ENCODE peak calls at places on chromosomes 6 and 20, in eight cellular contexts. I, P, U, F, S, X, B and W are unnamed samples.

GRCh38 chr20:24535956-24536730 is 66.7 kb downstream of the SYNDIG1 start:
- DNase-seq in I (no peak), P (no peak), U (no peak), F (no peak), S (no peak), X (no peak), B (no peak), W (peak; percentile 17)

GRCh38 chr6:43593938-43594337 is 18.0 kb downstream of the POLH start:
- DNase-seq in I (no peak), P (no peak), U (no peak), F (no peak), S (peak; percentile 31), X (no peak), B (no peak), W (no peak)

GRCh38 chr20:48709744-48710143 is 118.1 kb downstream of the PREX1 start:
- DNase-seq in I (no peak), P (no peak), U (no peak), F (no peak), S (no peak), X (no peak), B (no peak), W (no peak)

GRCh38 chr6:67633058-67633457 is 1002.0 kb upstream of the ADGRB3 start:
- DNase-seq in I (no peak), P (no peak), U (no peak), F (no peak), S (no peak), X (no peak), B (no peak), W (no peak)

GRCh38 chr6:80143312-80143960 is 37.0 kb downstream of the BCKDHB start:
- DNase-seq in I (peak; percentile 81), P (peak; percentile 40), U (peak; percentile 84), F (peak; percentile 83), S (peak; percentile 96), X (no peak), B (peak; percentile 70), W (peak; percentile 83)

GRCh38 chr6:11434565-11435326 is 102.8 kb upstream of the TMEM170B start:
- DNase-seq in I (no peak), P (no peak), U (peak; percentile 74), F (peak; percentile 16), S (peak; percentile 93), X (no peak), B (no peak), W (peak; percentile 86)

GRCh38 chr6:2111162-2111677 is 134.2 kb downstream of the GMDS start:
- DNase-seq in I (no peak), P (no peak), U (no peak), F (no peak), S (peak; percentile 96), X (no peak), B (no peak), W (peak; percentile 72)

GRCh38 chr6:125906158-125906998 is 50.2 kb upstream of the HINT3 start:
- DNase-seq in I (peak; percentile 33), P (peak; percentile 39), U (no peak), F (no peak), S (peak; percentile 48), X (peak; percentile 90), B (peak; percentile 66), W (no peak)

GRCh38 chr20:36959242-36959641 is 7.7 kb upstream of the SAMHD1 start:
- DNase-seq in I (no peak), P (no peak), U (no peak), F (no peak), S (no peak), X (no peak), B (no peak), W (no peak)

GRCh38 chr6:36610041-36610440 is 15.9 kb downstream of the SRSF3 start:
- DNase-seq in I (no peak), P (no peak), U (peak; percentile 15), F (no peak), S (no peak), X (no peak), B (no peak), W (no peak)

GRCh38 chr20:54624701-54625472 is 149.5 kb downstream of the DOK5 start:
- DNase-seq in I (no peak), P (no peak), U (no peak), F (no peak), S (peak; percentile 62), X (peak; percentile 66), B (peak; percentile 55), W (peak; percentile 22)

GRCh38 chr6:154590770-154591169 is 80.3 kb upstream of the CNKSR3 start:
- DNase-seq in I (no peak), P (peak; percentile 69), U (no peak), F (no peak), S (no peak), X (no peak), B (no peak), W (no peak)

GRCh38 chr6:116514103-116514502 is 2.7 kb downstream of the CALHM5 start:
- DNase-seq in I (no peak), P (no peak), U (no peak), F (no peak), S (no peak), X (no peak), B (no peak), W (no peak)

GRCh38 chr6:116513224-116513875 is 1.9 kb downstream of the CALHM5 start:
- DNase-seq in I (no peak), P (no peak), U (no peak), F (no peak), S (no peak), X (no peak), B (no peak), W (no peak)

GRCh38 chr6:116512155-116512559 is 718 bp downstream of the CALHM5 start:
- DNase-seq in I (no peak), P (no peak), U (no peak), F (no peak), S (peak; percentile 43), X (no peak), B (peak; percentile 56), W (no peak)

GRCh38 chr6:116512709-116513108 is 1.3 kb downstream of the CALHM5 start:
- DNase-seq in I (no peak), P (no peak), U (no peak), F (no peak), S (no peak), X (no peak), B (peak; percentile 30), W (no peak)

DNA sequence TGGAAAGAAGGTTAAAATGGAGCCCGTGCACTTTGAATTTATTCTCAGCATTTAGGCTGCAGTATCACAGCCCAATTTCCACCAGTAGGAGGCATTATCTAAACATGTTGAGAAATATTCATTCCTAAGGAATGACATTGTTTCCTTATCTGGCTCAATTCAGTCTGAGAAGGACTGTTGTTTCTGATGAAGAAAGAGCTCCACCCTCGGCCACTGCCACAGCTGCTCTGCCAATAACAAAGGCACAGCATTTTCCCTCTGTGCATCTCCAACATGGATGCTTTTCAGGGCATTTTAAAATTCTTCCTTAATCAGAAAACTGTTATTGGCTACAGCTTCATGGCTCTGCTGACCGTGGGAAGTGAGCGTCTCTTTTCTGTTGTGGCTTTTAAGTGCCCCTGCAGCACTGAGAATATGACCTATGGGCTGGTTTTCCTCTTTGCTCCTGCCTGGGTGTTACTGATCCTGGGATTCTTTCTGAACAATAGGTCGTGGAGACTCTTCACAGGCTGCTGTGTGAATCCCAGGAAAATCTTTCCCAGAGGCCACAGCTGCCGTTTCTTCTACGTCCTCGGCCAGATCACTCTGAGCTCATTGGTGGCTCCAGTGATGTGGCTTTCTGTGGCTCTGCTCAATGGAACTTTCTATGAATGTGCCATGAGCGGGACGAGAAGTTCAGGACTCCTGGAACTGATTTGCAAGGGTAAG is at the start of gene CALHM5:
- DNase-seq in I (peak; percentile 69), P (no peak), U (peak; percentile 55), F (no peak), S (peak; percentile 94), X (peak; percentile 70), B (peak; percentile 84), W (peak; percentile 83)
- H3K4me3 ChIP-seq in I (peak within 1 kb of the TSS; percentile 62), P (no peak within 1 kb of the TSS), U (peak within 1 kb of the TSS; percentile 55), F (peak within 1 kb of the TSS; percentile 73), S (peak within 1 kb of the TSS; percentile 67), X (peak within 1 kb of the TSS; percentile 61), B (no peak within 1 kb of the TSS), W (peak within 1 kb of the TSS; percentile 60)

DNA sequence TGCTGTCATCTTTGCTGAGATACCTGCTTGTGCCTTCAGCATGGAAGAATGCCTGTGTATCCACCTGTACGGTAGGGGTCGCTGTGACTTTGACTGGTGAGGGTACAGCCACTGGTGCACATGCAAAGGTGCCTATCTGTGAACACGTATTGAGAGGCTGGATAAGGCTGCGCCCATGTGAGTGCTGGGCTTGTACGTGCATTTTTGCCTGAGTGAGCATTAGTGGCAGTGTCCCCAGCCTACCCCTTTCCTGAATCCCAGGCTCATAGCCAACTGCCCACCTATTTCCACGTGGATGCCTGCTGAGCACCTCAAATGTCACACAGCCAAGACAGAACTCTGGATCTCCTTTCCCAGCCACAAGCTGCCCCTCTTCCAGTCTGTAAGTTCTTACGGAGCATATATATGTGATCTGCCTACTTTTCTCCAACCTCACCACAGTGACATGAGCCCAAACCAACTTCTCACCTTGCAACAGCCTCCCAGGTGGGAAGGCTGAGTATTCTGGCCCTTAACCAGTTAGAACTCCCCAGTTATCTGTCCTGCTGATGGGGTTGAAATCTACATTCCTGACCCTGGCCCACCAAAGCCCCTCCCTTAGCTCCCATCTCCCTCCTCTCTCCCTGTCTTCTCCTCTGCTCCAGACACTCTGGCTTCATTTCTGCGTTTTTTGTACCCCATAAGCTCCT is 1.1 kb upstream of the SLC2A10 start:
- DNase-seq in I (no peak), P (peak; percentile 65), U (no peak), F (no peak), S (no peak), X (peak; percentile 89), B (no peak), W (no peak)
- H3K27ac ChIP-seq in I (no peak overlapping the region), P (no peak overlapping the region), U (no peak overlapping the region), F (no peak overlapping the region), S (no peak overlapping the region), X (no peak overlapping the region), B (no peak overlapping the region), W (no peak overlapping the region)

GRCh38 chr6:42405025-42405424 is 46.7 kb downstream of the TRERF1 start:
- DNase-seq in I (peak; percentile 46), P (no peak), U (no peak), F (no peak), S (peak; percentile 73), X (no peak), B (no peak), W (peak; percentile 76)

GRCh38 chr6:42403831-42404230 is 47.9 kb downstream of the TRERF1 start:
- DNase-seq in I (no peak), P (no peak), U (no peak), F (no peak), S (no peak), X (no peak), B (no peak), W (no peak)

GRCh38 chr6:42402184-42402583 is 49.5 kb downstream of the TRERF1 start:
- DNase-seq in I (no peak), P (no peak), U (no peak), F (no peak), S (peak; percentile 65), X (no peak), B (no peak), W (peak; percentile 29)

GRCh38 chr6:42404494-42404893 is 47.2 kb downstream of the TRERF1 start:
- DNase-seq in I (peak; percentile 68), P (no peak), U (no peak), F (no peak), S (peak; percentile 76), X (peak; percentile 83), B (no peak), W (peak; percentile 65)

GRCh38 chr6:42403415-42403814 is 48.3 kb downstream of the TRERF1 start:
- DNase-seq in I (no peak), P (no peak), U (no peak), F (no peak), S (peak; percentile 14), X (no peak), B (no peak), W (peak; percentile 47)
- TF ChIP-seq CTCF in I (no peak), P (no peak), U (no peak), F (no peak), S (no peak), X (peak; percentile 41), B (no peak), W (no peak)

GRCh38 chr6:17630511-17631073 is 30.5 kb downstream of the FAM8A1 start:
- DNase-seq in I (no peak), P (no peak), U (no peak), F (no peak), S (peak; percentile 38), X (no peak), B (no peak), W (no peak)
- H3K4me3 ChIP-seq in I (no peak overlapping the region), P (no peak overlapping the region), U (no peak overlapping the region), F (no peak overlapping the region), S (no peak overlapping the region), X (no peak overlapping the region), B (no peak overlapping the region), W (no peak overlapping the region)